ENCODE peak calls at places on chromosomes 13 and 19, in ten cellular contexts. H, W, N, A, B, U, K, M, D and C are unnamed samples.

GRCh38 chr13:47897411-47898050 is 103.5 kb downstream of the SUCLA2 start:
- DNase-seq in K (no peak), M (peak; percentile 33), A (no peak), U (no peak), N (no peak), W (no peak), B (peak; percentile 36), H (no peak), D (no peak), C (peak; percentile 22)

GRCh38 chr19:32890841-32891240 is 21.3 kb upstream of the SLC7A9 start:
- DNase-seq in M (no peak), A (no peak), K (no peak), W (no peak), N (no peak), U (no peak), H (no peak), D (no peak), B (no peak), C (no peak)

GRCh38 chr19:36638862-36639510 is 27.7 kb downstream of the ZNF461 start:
- DNase-seq in M (no peak), W (no peak), H (no peak), U (no peak), B (no peak), N (no peak), K (peak; percentile 1), D (no peak), A (no peak), C (no peak)

GRCh38 chr19:5345895-5346386 is 5.3 kb upstream of the PTPRS start:
- DNase-seq in H (no peak), U (no peak), B (peak; percentile 60), W (no peak), K (peak; percentile 67), D (no peak), N (no peak), M (no peak), A (no peak), C (no peak)

GRCh38 chr13:94061316-94061715 is 418.2 kb downstream of the DCT start:
- DNase-seq in B (peak; percentile 79), N (no peak), M (no peak), H (no peak), D (no peak), K (no peak), W (no peak), U (no peak), A (no peak), C (no peak)

GRCh38 chr13:40061466-40062450 is 406.3 kb downstream of the COG6 start:
- DNase-seq in H (no peak), D (no peak), A (no peak), B (no peak), U (no peak), N (no peak), K (no peak), W (no peak), M (no peak), C (no peak)

GRCh38 chr13:43389573-43389972 is 366.2 kb downstream of the DNAJC15 start:
- DNase-seq in D (no peak), K (no peak), W (no peak), M (no peak), U (no peak), N (no peak), A (no peak), H (no peak), B (peak; percentile 53), C (no peak)

GRCh38 chr19:38638461-38638860 is 9.0 kb upstream of the ACTN4 start:
- DNase-seq in M (no peak), N (no peak), A (no peak), B (no peak), H (no peak), K (no peak), W (no peak), U (no peak), D (no peak), C (no peak)

GRCh38 chr13:102978168-102978567 is 88.0 kb downstream of the SLC10A2 start:
- DNase-seq in B (no peak), M (no peak), W (no peak), U (no peak), H (no peak), A (no peak), N (no peak), D (no peak), K (no peak), C (no peak)

GRCh38 chr13:26095846-26096245 is 44.0 kb upstream of the SHISA2 start:
- DNase-seq in A (peak; percentile 83), B (no peak), H (no peak), U (no peak), M (no peak), W (no peak), N (no peak), K (no peak), D (no peak), C (no peak)

GRCh38 chr13:42970824-42971669 is 21.0 kb downstream of the EPSTI1 start:
- DNase-seq in N (peak; percentile 50), K (peak; percentile 67), A (peak; percentile 30), W (no peak), B (peak; percentile 43), M (no peak), U (no peak), H (peak; percentile 35), D (no peak), C (no peak)

GRCh38 chr19:5430237-5430636 is 25.0 kb upstream of the ZNRF4 start:
- DNase-seq in W (no peak), A (no peak), U (no peak), B (no peak), K (no peak), H (no peak), M (no peak), D (no peak), N (no peak), C (no peak)

GRCh38 chr19:41265376-41266153 is 1.4 kb downstream of the HNRNPUL1 start:
- DNase-seq in W (peak; percentile 26), U (no peak), N (peak; percentile 24), M (no peak), A (peak; percentile 14), H (no peak), K (peak; percentile 12), D (no peak), B (peak; percentile 37), C (no peak)

GRCh38 chr13:113928701-113929627 is 44.9 kb downstream of the C13orf46 start:
- DNase-seq in D (peak; percentile 92), B (peak; percentile 69), N (peak; percentile 46), H (peak; percentile 93), M (peak; percentile 84), K (no peak), U (peak; percentile 93), W (peak; percentile 32), A (peak; percentile 92), C (peak; percentile 63)

GRCh38 chr19:15418112-15418587 is 638 bp downstream of the AKAP8L start:
- DNase-seq in N (no peak), M (no peak), H (no peak), B (no peak), W (no peak), D (no peak), U (no peak), A (peak; percentile 48), K (no peak), C (no peak)

GRCh38 chr19:47853003-47853402 is 6.0 kb upstream of the TPRX2 start:
- DNase-seq in W (no peak), M (peak; percentile 31), H (no peak), U (no peak), D (no peak), B (no peak), K (no peak), N (no peak), A (no peak), C (no peak)
- TF ChIP-seq POLR2A in W (no peak), M (no peak), H (no peak), U (no peak), D (no peak), B (no peak), K (no peak), N (no peak), A (no peak), C (no peak)

DNA sequence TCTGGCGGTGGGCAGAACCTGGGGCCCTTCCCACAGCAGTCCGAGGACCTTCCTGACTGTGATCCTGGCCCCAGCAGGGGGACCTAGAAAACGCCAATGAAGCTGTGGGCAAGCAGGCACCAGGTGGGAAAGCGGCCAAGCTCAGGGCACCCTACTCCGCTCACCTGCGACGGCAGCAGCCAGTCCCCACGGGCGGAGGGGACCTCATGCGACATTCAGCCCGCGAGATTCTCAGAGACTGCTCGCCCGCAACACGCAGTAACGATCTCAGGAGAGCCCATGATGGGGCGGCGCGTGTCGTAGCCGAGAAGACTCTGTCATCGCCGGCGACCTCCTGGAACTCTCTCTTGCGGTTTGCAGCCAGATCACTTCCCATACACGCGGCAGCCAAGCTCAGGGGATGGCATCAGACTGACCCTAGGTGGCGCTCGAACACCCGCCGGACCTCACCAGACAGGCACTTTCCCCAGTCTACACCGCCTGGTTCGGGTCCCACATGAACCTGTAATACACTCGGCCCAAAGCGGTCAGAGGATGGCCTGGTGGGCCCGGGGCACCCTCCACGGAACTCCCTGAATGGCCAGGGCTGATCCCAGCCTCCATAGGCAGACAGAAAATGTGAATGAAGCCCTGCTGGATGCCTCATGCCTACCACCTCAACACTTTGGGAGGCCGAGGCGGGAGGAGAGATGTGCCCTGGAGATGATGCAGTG is 26.5 kb downstream of the MAN2B1 start:
- DNase-seq in M (peak; percentile 64), N (peak; percentile 87), K (peak; percentile 87), A (peak; percentile 88), W (peak; percentile 63), U (peak; percentile 74), D (peak; percentile 88), H (peak; percentile 72), B (peak; percentile 77), C (peak; percentile 87)
- TF ChIP-seq POLR2A in M (no peak), N (no peak), K (no peak), A (no peak), W (no peak), U (no peak), D (no peak), H (no peak), B (no peak), C (no peak)

DNA sequence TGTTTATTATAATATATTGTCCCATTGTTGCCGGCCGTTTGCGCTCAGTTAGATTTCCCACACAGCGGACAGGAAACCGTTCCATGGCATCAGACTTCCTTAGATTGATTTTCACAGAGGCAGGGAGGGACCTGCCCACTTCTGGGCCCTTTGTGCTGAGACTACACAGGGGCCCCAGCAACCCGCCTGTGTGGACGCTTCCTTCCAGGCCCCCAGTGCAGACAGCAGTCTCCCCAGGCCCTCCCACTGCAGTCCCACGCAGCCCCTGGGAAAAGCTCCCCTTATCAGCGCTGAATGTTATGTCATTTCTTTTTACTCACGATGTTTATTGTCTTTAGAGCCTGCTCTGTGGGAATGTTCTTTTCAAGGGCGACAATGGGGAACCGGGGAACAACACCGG is 351.7 kb upstream of the ARGLU1 start:
- DNase-seq in H (no peak), D (no peak), W (no peak), K (no peak), A (no peak), B (no peak), M (no peak), N (no peak), U (peak; percentile 17), C (peak; percentile 60)
- TF ChIP-seq POLR2A in H (no peak), D (no peak), W (no peak), K (no peak), A (no peak), B (no peak), M (no peak), N (no peak), U (no peak), C (no peak)

GRCh38 chr19:12155324-12155723 is 1.2 kb downstream of the ZNF625 start:
- DNase-seq in A (no peak), B (no peak), M (no peak), N (no peak), H (no peak), D (no peak), K (no peak), W (no peak), U (no peak), C (no peak)

GRCh38 chr19:12159773-12160414 is 3.0 kb upstream of the ZNF136 start:
- DNase-seq in B (no peak), A (no peak), H (no peak), M (no peak), W (no peak), N (no peak), U (no peak), K (peak; percentile 2), D (no peak), C (no peak)

GRCh38 chr19:12156254-12157058 is at the start of gene ZNF625:
- DNase-seq in N (peak; percentile 83), A (peak; percentile 97), W (peak; percentile 93), D (peak; percentile 93), K (peak; percentile 58), U (peak; percentile 82), B (peak; percentile 87), M (peak; percentile 82), H (peak; percentile 70), C (peak; percentile 90)
- TF ChIP-seq POLR2A in N (no peak), A (no peak), W (peak; percentile 60), D (no peak), K (no peak), U (peak; percentile 10), B (peak; percentile 52), M (no peak), H (peak; percentile 36), C (no peak)